ENCODE peak calls at places on chromosome 13, in five cellular contexts. One of them, this sample, is unnamed.

GRCh38 chr13:20728579-20729300 is 25.2 kb downstream of the IL17D start:
- DNase-seq in SJSA1: no peak
- DNase-seq in ascending aorta: no peak
- DNase-seq in H7: no peak
- DNase-seq in fibroblast of lung: no peak
- DNase-seq in this sample: no peak

GRCh38 chr13:23928985-23929384 is 31.7 kb upstream of the C1QTNF9B start:
- DNase-seq in SJSA1: peak; percentile 45
- DNase-seq in fibroblast of lung: peak; percentile 93
- DNase-seq in ascending aorta: no peak
- DNase-seq in H7: no peak
- DNase-seq in this sample: peak; percentile 41

GRCh38 chr13:113992276-113993005 is 18.6 kb upstream of the C13orf46 start:
- DNase-seq in ascending aorta: no peak
- DNase-seq in fibroblast of lung: no peak
- DNase-seq in SJSA1: no peak
- DNase-seq in H7: no peak
- DNase-seq in this sample: no peak

GRCh38 chr13:59677966-59678814 is 485.5 kb downstream of the DIAPH3 start:
- DNase-seq in H7: peak; percentile 60
- DNase-seq in ascending aorta: no peak
- DNase-seq in fibroblast of lung: peak; percentile 53
- DNase-seq in SJSA1: no peak
- DNase-seq in this sample: peak; percentile 58

GRCh38 chr13:99969934-99970760 is 1.4 kb downstream of the ZIC5 start:
- DNase-seq in fibroblast of lung: peak; percentile 30
- DNase-seq in ascending aorta: no peak
- DNase-seq in H7: peak; percentile 96
- DNase-seq in SJSA1: no peak
- DNase-seq in this sample: no peak

GRCh38 chr13:41263261-41263971 is at the start of gene MTRF1:
- DNase-seq in H7: peak; percentile 85
- DNase-seq in SJSA1: peak; percentile 85
- DNase-seq in fibroblast of lung: peak; percentile 71
- DNase-seq in ascending aorta: peak; percentile 84
- DNase-seq in this sample: peak; percentile 41

GRCh38 chr13:36475468-36475867 is 43.2 kb downstream of the CCNA1 start:
- DNase-seq in ascending aorta: no peak
- DNase-seq in H7: peak; percentile 25
- DNase-seq in SJSA1: no peak
- DNase-seq in fibroblast of lung: peak; percentile 5
- DNase-seq in this sample: peak; percentile 1

GRCh38 chr13:89363144-89363543 is 1692.0 kb downstream of the SLITRK5 start:
- DNase-seq in fibroblast of lung: no peak
- DNase-seq in ascending aorta: no peak
- DNase-seq in SJSA1: no peak
- DNase-seq in H7: peak; percentile 10
- DNase-seq in this sample: no peak

GRCh38 chr13:45718063-45718462 is 15.9 kb downstream of the CBY2 start:
- DNase-seq in fibroblast of lung: peak; percentile 15
- DNase-seq in SJSA1: no peak
- DNase-seq in H7: peak; percentile 65
- DNase-seq in ascending aorta: no peak
- DNase-seq in this sample: no peak

GRCh38 chr13:28564030-28564429 is 69.1 kb upstream of the FLT1 start:
- DNase-seq in ascending aorta: no peak
- DNase-seq in fibroblast of lung: no peak
- DNase-seq in H7: no peak
- DNase-seq in SJSA1: no peak
- DNase-seq in this sample: no peak

GRCh38 chr13:59497845-59498244 is 665.9 kb downstream of the DIAPH3 start:
- DNase-seq in ascending aorta: no peak
- DNase-seq in fibroblast of lung: no peak
- DNase-seq in H7: no peak
- DNase-seq in SJSA1: no peak
- DNase-seq in this sample: no peak

GRCh38 chr13:36310417-36311108 is 12.9 kb upstream of the CCDC169 start:
- DNase-seq in ascending aorta: no peak
- DNase-seq in SJSA1: no peak
- DNase-seq in H7: no peak
- DNase-seq in fibroblast of lung: peak; percentile 28
- DNase-seq in this sample: no peak

GRCh38 chr13:73938375-73939070 is 195.7 kb downstream of the KLF12 start:
- DNase-seq in H7: no peak
- DNase-seq in fibroblast of lung: peak; percentile 95
- DNase-seq in ascending aorta: no peak
- DNase-seq in SJSA1: peak; percentile 72
- DNase-seq in this sample: peak; percentile 75

GRCh38 chr13:38395505-38395803 is 45.8 kb downstream of the UFM1 start:
- DNase-seq in ascending aorta: no peak
- DNase-seq in SJSA1: no peak
- DNase-seq in H7: no peak
- DNase-seq in fibroblast of lung: peak; percentile 54
- DNase-seq in this sample: no peak

GRCh38 chr13:98581377-98581776 is 4.5 kb upstream of the STK24 start:
- DNase-seq in ascending aorta: no peak
- DNase-seq in fibroblast of lung: no peak
- DNase-seq in H7: no peak
- DNase-seq in SJSA1: no peak
- DNase-seq in this sample: no peak

GRCh38 chr13:19158526-19158925 is 23.1 kb downstream of the TUBA3C start:
- DNase-seq in fibroblast of lung: no peak
- DNase-seq in H7: peak; percentile 23
- DNase-seq in SJSA1: no peak
- DNase-seq in ascending aorta: no peak
- DNase-seq in this sample: no peak

GRCh38 chr13:95457294-95457693 is 95.2 kb upstream of the CLDN10 start:
- DNase-seq in ascending aorta: no peak
- DNase-seq in H7: no peak
- DNase-seq in fibroblast of lung: no peak
- DNase-seq in SJSA1: no peak
- DNase-seq in this sample: no peak

GRCh38 chr13:45717324-45717723 is 15.2 kb downstream of the CBY2 start:
- DNase-seq in fibroblast of lung: no peak
- DNase-seq in ascending aorta: no peak
- DNase-seq in SJSA1: no peak
- DNase-seq in H7: no peak
- DNase-seq in this sample: no peak

GRCh38 chr13:73440296-73440895 is 381.6 kb downstream of the KLF5 start:
- DNase-seq in H7: no peak
- DNase-seq in fibroblast of lung: no peak
- DNase-seq in ascending aorta: no peak
- DNase-seq in SJSA1: no peak
- DNase-seq in this sample: no peak

GRCh38 chr13:40780822-40781401 is 8.5 kb upstream of the SLC25A15 start:
- DNase-seq in ascending aorta: no peak
- DNase-seq in SJSA1: no peak
- DNase-seq in fibroblast of lung: peak; percentile 37
- DNase-seq in H7: peak; percentile 37
- DNase-seq in this sample: no peak

GRCh38 chr13:26831336-26831908 is 70.8 kb upstream of the GPR12 start:
- DNase-seq in SJSA1: no peak
- DNase-seq in fibroblast of lung: no peak
- DNase-seq in H7: no peak
- DNase-seq in ascending aorta: peak; percentile 41
- DNase-seq in this sample: no peak

GRCh38 chr13:21234537-21234936 is 58.1 kb downstream of the MRPL57 start:
- DNase-seq in fibroblast of lung: no peak
- DNase-seq in SJSA1: no peak
- DNase-seq in H7: no peak
- DNase-seq in ascending aorta: no peak
- DNase-seq in this sample: no peak

GRCh38 chr13:61466280-61466679 is 50.6 kb upstream of the PCDH20 start:
- DNase-seq in H7: peak; percentile 4
- DNase-seq in fibroblast of lung: no peak
- DNase-seq in SJSA1: no peak
- DNase-seq in ascending aorta: no peak
- DNase-seq in this sample: no peak

GRCh38 chr13:39602614-39603366 is at the start of gene LHFPL6:
- DNase-seq in H7: peak; percentile 90
- DNase-seq in SJSA1: peak; percentile 85
- DNase-seq in fibroblast of lung: peak; percentile 83
- DNase-seq in ascending aorta: peak; percentile 90
- DNase-seq in this sample: peak; percentile 49

GRCh38 chr13:108924154-108924940 is 294.9 kb downstream of the MYO16 start:
- DNase-seq in ascending aorta: no peak
- DNase-seq in H7: peak; percentile 44
- DNase-seq in SJSA1: no peak
- DNase-seq in fibroblast of lung: peak; percentile 43
- DNase-seq in this sample: no peak

GRCh38 chr13:28324181-28324789 is 170.6 kb downstream of the FLT1 start:
- DNase-seq in SJSA1: peak; percentile 40
- DNase-seq in fibroblast of lung: peak; percentile 43
- DNase-seq in ascending aorta: peak; percentile 72
- DNase-seq in H7: peak; percentile 88
- DNase-seq in this sample: no peak

GRCh38 chr13:76778906-76779305 is 107.3 kb downstream of the KCTD12 start:
- DNase-seq in ascending aorta: no peak
- DNase-seq in H7: no peak
- DNase-seq in fibroblast of lung: no peak
- DNase-seq in SJSA1: no peak
- DNase-seq in this sample: no peak

GRCh38 chr13:20125129-20125782 is 35.6 kb downstream of the GJA3 start:
- DNase-seq in SJSA1: no peak
- DNase-seq in fibroblast of lung: peak; percentile 79
- DNase-seq in H7: no peak
- DNase-seq in ascending aorta: no peak
- DNase-seq in this sample: peak; percentile 52

GRCh38 chr13:39462906-39463305 is 140.1 kb downstream of the LHFPL6 start:
- DNase-seq in H7: no peak
- DNase-seq in SJSA1: no peak
- DNase-seq in ascending aorta: no peak
- DNase-seq in fibroblast of lung: no peak
- DNase-seq in this sample: no peak

GRCh38 chr13:72424059-72424458 is 303.4 kb downstream of the MZT1 start:
- DNase-seq in H7: no peak
- DNase-seq in ascending aorta: no peak
- DNase-seq in fibroblast of lung: no peak
- DNase-seq in SJSA1: no peak
- DNase-seq in this sample: no peak

This sample was measured in astrocyte of the cerebellum.